ENCODE peak calls at places on chromosomes 6 and 20, in four cellular contexts. J, W, O and E are unnamed samples.

GRCh38 chr20:18412202-18412901 is 54.5 kb downstream of the DZANK1 start:
- DNase-seq in J (no peak), W (no peak), O (no peak), E (peak; percentile 10)

GRCh38 chr6:105851181-105851580 is 235.0 kb upstream of the PRDM1 start:
- DNase-seq in J (no peak), W (no peak), O (peak; percentile 51), E (no peak)

GRCh38 chr6:10373642-10374359 is 41.1 kb downstream of the TFAP2A start:
- DNase-seq in J (no peak), W (no peak), O (peak; percentile 9), E (no peak)

GRCh38 chr20:21101453-21102251 is 4.5 kb downstream of the LINC00237 start:
- DNase-seq in J (no peak), W (peak; percentile 59), O (no peak), E (peak; percentile 30)

GRCh38 chr6:31363809-31364208 is 6.8 kb upstream of the HLA-B start:
- DNase-seq in J (no peak), W (no peak), O (no peak), E (no peak)

GRCh38 chr6:161272600-161273355 is 1.1 kb downstream of the AGPAT4 start:
- DNase-seq in J (no peak), W (no peak), O (peak; percentile 59), E (no peak)

GRCh38 chr6:113632220-113632864 is 224.8 kb upstream of the MARCKS start:
- DNase-seq in J (peak; percentile 51), W (no peak), O (peak; percentile 88), E (peak; percentile 71)

GRCh38 chr20:59933296-59933848 is at the start of gene SYCP2:
- DNase-seq in J (peak; percentile 47), W (peak; percentile 58), O (no peak), E (peak; percentile 47)

GRCh38 chr6:156379946-156380707 is 397.1 kb upstream of the ARID1B start:
- DNase-seq in J (no peak), W (no peak), O (peak; percentile 59), E (no peak)

GRCh38 chr6:57221191-57221935 is 744 bp downstream of the RAB23 start:
- DNase-seq in J (peak; percentile 40), W (peak; percentile 82), O (peak; percentile 45), E (peak; percentile 73)

GRCh38 chr6:84193140-84193708 is 34.2 kb downstream of the CEP162 start:
- DNase-seq in J (no peak), W (no peak), O (peak; percentile 83), E (no peak)

GRCh38 chr20:46348972-46349741 is 40.9 kb upstream of the CDH22 start:
- DNase-seq in J (peak; percentile 82), W (no peak), O (peak; percentile 31), E (no peak)

GRCh38 chr6:129115491-129115890 is 232.6 kb downstream of the LAMA2 start:
- DNase-seq in J (no peak), W (no peak), O (no peak), E (no peak)

GRCh38 chr6:167824591-167825041 is 2.1 kb upstream of the AFDN start:
- DNase-seq in J (no peak), W (no peak), O (peak; percentile 25), E (no peak)

GRCh38 chr6:10381830-10382208 is 33.1 kb downstream of the TFAP2A start:
- DNase-seq in J (no peak), W (no peak), O (no peak), E (no peak)

GRCh38 chr6:35590622-35591066 is 77.9 kb upstream of the TULP1 start:
- DNase-seq in J (peak; percentile 46), W (no peak), O (no peak), E (no peak)

GRCh38 chr6:97215157-97215769 is 67.8 kb downstream of the MMS22L start:
- DNase-seq in J (peak; percentile 52), W (no peak), O (peak; percentile 76), E (no peak)

GRCh38 chr20:49534314-49534713 is 33.6 kb downstream of the PTGIS start:
- DNase-seq in J (peak; percentile 69), W (no peak), O (peak; percentile 44), E (no peak)

GRCh38 chr20:36216314-36217025 is 19.8 kb upstream of the AAR2 start:
- DNase-seq in J (no peak), W (no peak), O (no peak), E (no peak)

GRCh38 chr6:124958759-124959354 is 3.4 kb upstream of the RNF217 start:
- DNase-seq in J (no peak), W (no peak), O (peak; percentile 52), E (no peak)

GRCh38 chr6:136059308-136059707 is 190.8 kb downstream of the MTFR2 start:
- DNase-seq in J (peak; percentile 54), W (no peak), O (no peak), E (no peak)

GRCh38 chr6:41587223-41587879 is 41.2 kb downstream of the FOXP4 start:
- DNase-seq in J (no peak), W (no peak), O (no peak), E (no peak)

GRCh38 chr20:44392776-44393607 is 37.5 kb downstream of the HNF4A start:
- DNase-seq in J (no peak), W (peak; percentile 89), O (no peak), E (no peak)

GRCh38 chr20:48941467-48941866 is 20.0 kb downstream of the ARFGEF2 start:
- DNase-seq in J (no peak), W (no peak), O (no peak), E (no peak)

GRCh38 chr6:11279213-11279780 is 46.8 kb upstream of the NEDD9 start:
- DNase-seq in J (no peak), W (no peak), O (peak; percentile 14), E (no peak)

GRCh38 chr6:21506126-21506525 is 87.4 kb upstream of the SOX4 start:
- DNase-seq in J (no peak), W (no peak), O (no peak), E (no peak)
- TF ChIP-seq CTCF in J (no peak), W (no peak), O (no peak), E (no peak)

GRCh38 chr20:32162367-32162766 is 45.2 kb downstream of the PLAGL2 start:
- DNase-seq in J (no peak), W (peak; percentile 2), O (no peak), E (no peak)
- H3K36me3 ChIP-seq in J (no peaks in the 10 kb centered on the region), W (peaks cover 37% of the 10 kb centered on the region), O (peaks cover 74% of the 10 kb centered on the region), E (peaks cover 52% of the 10 kb centered on the region)

DNA sequence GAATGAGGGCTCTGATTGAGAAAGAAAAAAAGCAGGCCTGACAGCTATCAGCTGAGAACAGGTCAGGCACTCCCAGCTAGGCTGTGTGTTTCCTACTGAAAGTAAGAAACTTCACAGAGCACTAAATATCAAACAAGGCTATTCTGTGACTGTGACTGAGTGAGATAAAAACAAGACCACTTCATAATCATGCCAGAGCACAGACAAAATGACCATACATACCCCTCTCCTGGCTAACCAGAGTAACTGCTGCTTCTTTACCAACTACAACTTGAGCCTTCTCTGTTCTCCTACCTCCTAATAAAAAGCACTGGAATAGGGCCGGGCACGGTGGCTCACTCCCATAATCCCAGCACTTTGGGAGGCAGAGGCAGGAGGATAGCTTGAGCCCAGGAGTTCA is 6.8 kb upstream of the BTN1A1 start:
- DNase-seq in J (no peak), W (no peak), O (peak; percentile 55), E (no peak)
- TF ChIP-seq CTCF in J (no peak), W (no peak), O (peak; percentile 38), E (peak; percentile 27)

GRCh38 chr20:20022498-20022897 is 5.3 kb downstream of the NAA20 start:
- DNase-seq in J (no peak), W (no peak), O (no peak), E (peak; percentile 19)
- H3K36me3 ChIP-seq in J (no peaks in the 10 kb centered on the region), W (peaks cover 8% of the 10 kb centered on the region), O (peaks cover 11% of the 10 kb centered on the region), E (peaks cover 3% of the 10 kb centered on the region)

GRCh38 chr6:89117285-89118108 is at the start of gene SRSF12:
- DNase-seq in J (peak; percentile 25), W (peak; percentile 65), O (peak; percentile 19), E (peak; percentile 62)
- TF ChIP-seq CTCF in J (no peak), W (no peak), O (no peak), E (no peak)

DNA sequence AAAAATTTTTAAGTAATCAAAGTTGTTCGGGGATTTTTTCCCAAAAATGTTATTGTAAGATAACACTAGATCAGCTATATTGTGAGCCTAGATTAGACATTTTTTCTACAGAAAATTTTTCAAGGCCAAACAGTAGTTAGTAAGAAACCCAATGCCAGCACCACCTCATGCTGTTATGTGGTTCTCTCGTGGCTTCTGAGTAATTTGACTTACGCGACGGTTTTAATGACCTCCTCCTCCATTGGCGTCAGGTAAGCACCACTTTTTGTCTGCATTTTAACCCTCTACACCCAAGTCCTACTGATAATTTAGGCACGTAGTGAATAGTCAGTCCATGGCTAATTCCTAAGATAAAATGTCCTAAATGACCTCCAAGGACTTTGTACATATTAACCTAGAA is 9.7 kb downstream of the RPS6KA2 start:
- DNase-seq in J (no peak), W (no peak), O (no peak), E (no peak)
- H3K36me3 ChIP-seq in J (no peaks in the 10 kb centered on the region), W (no peaks in the 10 kb centered on the region), O (peaks cover 22% of the 10 kb centered on the region), E (no peaks in the 10 kb centered on the region)

GRCh38 chr6:149823013-149823412 is 41.1 kb downstream of the LRP11 start:
- DNase-seq in J (no peak), W (no peak), O (no peak), E (no peak)
- TF ChIP-seq CTCF in J (no peak), W (no peak), O (no peak), E (peak; percentile 3)